ENCODE peak calls at places on chromosome 9, in five cellular contexts. S, L, J, Q and A are unnamed samples.

GRCh38 chr9:27933210-27934062 is 360.2 kb upstream of the C9orf72 start:
- DNase-seq in S (no peak), L (no peak), J (no peak), Q (no peak), A (no peak)

GRCh38 chr9:112348257-112348992 is 15.0 kb upstream of the PTBP3 start:
- DNase-seq in S (peak; percentile 25), L (peak; percentile 41), J (peak; percentile 82), Q (peak; percentile 77), A (peak; percentile 87)

GRCh38 chr9:127131871-127132270 is 9.4 kb upstream of the ANGPTL2 start:
- DNase-seq in S (no peak), L (no peak), J (no peak), Q (peak; percentile 59), A (no peak)

GRCh38 chr9:29208670-29209069 is 1635.4 kb upstream of the C9orf72 start:
- DNase-seq in S (no peak), L (no peak), J (no peak), Q (no peak), A (no peak)

GRCh38 chr9:6619909-6620308 is 25.6 kb downstream of the GLDC start:
- DNase-seq in S (no peak), L (no peak), J (no peak), Q (no peak), A (no peak)

GRCh38 chr9:86200599-86201162 is 58.8 kb downstream of the C9orf153 start:
- DNase-seq in S (no peak), L (no peak), J (no peak), Q (no peak), A (no peak)

GRCh38 chr9:27179245-27179870 is 70.3 kb downstream of the TEK start:
- DNase-seq in S (no peak), L (no peak), J (no peak), Q (peak; percentile 29), A (no peak)

GRCh38 chr9:137217276-137218211 is 4.5 kb downstream of the RNF208 start:
- DNase-seq in S (no peak), L (peak; percentile 48), J (peak; percentile 69), Q (peak; percentile 24), A (no peak)

GRCh38 chr9:22037954-22038690 is 29.0 kb upstream of the CDKN2B start:
- DNase-seq in S (no peak), L (no peak), J (no peak), Q (peak; percentile 62), A (no peak)

GRCh38 chr9:13369426-13369825 is 89.9 kb upstream of the MPDZ start:
- DNase-seq in S (no peak), L (no peak), J (no peak), Q (no peak), A (no peak)

GRCh38 chr9:125756499-125756898 is 9.3 kb downstream of the PBX3 start:
- DNase-seq in S (no peak), L (no peak), J (no peak), Q (no peak), A (no peak)

GRCh38 chr9:76895186-76895585 is 10.7 kb downstream of the PRUNE2 start:
- DNase-seq in S (no peak), L (no peak), J (no peak), Q (peak; percentile 64), A (no peak)

GRCh38 chr9:88266416-88266815 is 121.8 kb upstream of the SPIN1 start:
- DNase-seq in S (no peak), L (no peak), J (no peak), Q (peak; percentile 41), A (no peak)

GRCh38 chr9:134879664-134880483 is 736 bp upstream of the FCN2 start:
- DNase-seq in S (no peak), L (no peak), J (no peak), Q (no peak), A (no peak)

GRCh38 chr9:7354704-7355103 is 444.9 kb downstream of the DMAC1 start:
- DNase-seq in S (no peak), L (no peak), J (no peak), Q (no peak), A (no peak)

GRCh38 chr9:15103321-15103720 is 193.1 kb upstream of the FREM1 start:
- DNase-seq in S (no peak), L (no peak), J (no peak), Q (no peak), A (no peak)

GRCh38 chr9:126956929-126957686 is 42.5 kb downstream of the RALGPS1 start:
- DNase-seq in S (no peak), L (no peak), J (no peak), Q (peak; percentile 71), A (peak; percentile 51)

GRCh38 chr9:137592767-137593166 is 2.5 kb upstream of the ZMYND19 start:
- DNase-seq in S (no peak), L (no peak), J (no peak), Q (no peak), A (no peak)

GRCh38 chr9:136149853-136150252 is 31.2 kb upstream of the TMEM250 start:
- DNase-seq in S (no peak), L (no peak), J (no peak), Q (no peak), A (no peak)

GRCh38 chr9:115369322-115369957 is 251.5 kb upstream of the TNC start:
- DNase-seq in S (no peak), L (no peak), J (no peak), Q (peak; percentile 85), A (peak; percentile 89)

GRCh38 chr9:126613656-126614055 is at the start of gene LMX1B:
- DNase-seq in S (no peak), L (no peak), J (peak; percentile 67), Q (peak; percentile 40), A (no peak)

GRCh38 chr9:81989700-81990099 is 1.1 kb downstream of the SPATA31D1 start:
- DNase-seq in S (no peak), L (no peak), J (no peak), Q (no peak), A (no peak)

GRCh38 chr9:99713838-99714306 is 107.8 kb upstream of the NR4A3 start:
- DNase-seq in S (no peak), L (no peak), J (no peak), Q (no peak), A (no peak)

GRCh38 chr9:20623021-20623747 is 885 bp upstream of the MLLT3 start:
- DNase-seq in S (no peak), L (no peak), J (peak; percentile 33), Q (no peak), A (no peak)

GRCh38 chr9:89496645-89497044 is 1.3 kb downstream of the SEMA4D start:
- DNase-seq in S (no peak), L (peak; percentile 31), J (no peak), Q (no peak), A (no peak)

GRCh38 chr9:23123048-23123632 is 676.5 kb downstream of the DMRTA1 start:
- DNase-seq in S (peak; percentile 23), L (no peak), J (no peak), Q (peak; percentile 53), A (no peak)

GRCh38 chr9:109629615-109630014 is 131.5 kb upstream of the PTPN3 start:
- DNase-seq in S (no peak), L (no peak), J (no peak), Q (no peak), A (no peak)

GRCh38 chr9:91758491-91758981 is 191.5 kb downstream of the ROR2 start:
- DNase-seq in S (peak; percentile 70), L (no peak), J (no peak), Q (peak; percentile 56), A (peak; percentile 89)

GRCh38 chr9:19493174-19493811 is 84.5 kb downstream of the ACER2 start:
- DNase-seq in S (peak; percentile 62), L (no peak), J (peak; percentile 77), Q (peak; percentile 91), A (no peak)

GRCh38 chr9:124228516-124228915 is 29.2 kb upstream of the NEK6 start:
- DNase-seq in S (no peak), L (no peak), J (no peak), Q (no peak), A (no peak)

GRCh38 chr9:137341227-137341626 is 39.2 kb upstream of the NRARP start:
- DNase-seq in S (no peak), L (no peak), J (no peak), Q (no peak), A (no peak)

GRCh38 chr9:127809562-127810377 is 7.1 kb downstream of the FPGS start:
- DNase-seq in S (peak; percentile 29), L (no peak), J (no peak), Q (no peak), A (no peak)

GRCh38 chr9:109815366-109815947 is 35.5 kb downstream of the PALM2AKAP2 start:
- DNase-seq in S (no peak), L (no peak), J (no peak), Q (peak; percentile 41), A (no peak)

GRCh38 chr9:96236854-96237545 is 65.0 kb downstream of the HSD17B3 start:
- DNase-seq in S (no peak), L (no peak), J (no peak), Q (no peak), A (no peak)

GRCh38 chr9:72255546-72255925 is 106.3 kb downstream of the GDA start:
- DNase-seq in S (no peak), L (no peak), J (no peak), Q (no peak), A (no peak)

GRCh38 chr9:133184971-133185370 is 21.3 kb upstream of the GBGT1 start:
- DNase-seq in S (peak; percentile 26), L (no peak), J (no peak), Q (peak; percentile 75), A (no peak)
- TF ChIP-seq CTCF in S (peak; percentile 73), L (peak; percentile 69), J (peak; percentile 54), Q (peak; percentile 80), A (peak; percentile 70)

DNA sequence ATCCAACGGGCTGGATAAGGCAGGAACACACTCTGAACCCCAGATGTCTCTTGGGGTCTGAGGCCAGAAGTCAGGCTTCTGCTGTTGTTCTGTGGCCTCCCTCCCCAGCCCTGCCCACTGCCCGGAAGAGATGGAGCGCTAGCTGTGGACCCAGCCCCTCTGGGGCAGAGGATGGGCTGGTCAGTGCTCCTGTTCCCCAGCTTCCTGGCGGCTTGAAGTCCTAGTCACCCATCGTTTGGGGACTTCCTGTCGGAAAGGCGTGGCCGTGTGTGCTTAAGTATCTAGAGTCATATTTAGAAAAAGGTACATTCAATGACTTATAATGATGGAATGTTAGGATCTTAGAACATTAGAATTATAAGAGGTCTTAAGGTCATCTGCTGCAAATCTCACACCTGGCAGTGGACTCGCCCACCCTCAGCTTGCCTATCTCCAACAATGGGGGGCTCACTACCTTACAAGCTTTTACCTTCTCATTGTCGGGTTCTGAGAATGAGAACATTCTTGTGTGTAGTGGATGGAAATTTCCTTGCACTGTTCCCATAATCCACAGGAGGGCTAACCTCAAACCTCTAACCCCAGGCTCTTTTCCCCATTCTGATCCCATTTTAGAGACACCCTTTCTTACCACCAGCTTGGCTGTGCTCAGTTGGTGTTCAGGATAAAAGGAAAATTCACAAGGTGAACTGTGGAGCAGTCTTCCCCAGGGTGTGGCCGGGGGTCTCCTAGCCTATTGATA is 13.4 kb upstream of the AIF1L start:
- DNase-seq in S (no peak), L (no peak), J (no peak), Q (no peak), A (no peak)
- TF ChIP-seq CTCF in S (no peak), L (no peak), J (no peak), Q (no peak), A (no peak)

GRCh38 chr9:31840702-31841101 is 543.7 kb upstream of the ACO1 start:
- DNase-seq in S (no peak), L (no peak), J (no peak), Q (no peak), A (no peak)

GRCh38 chr9:31837211-31837610 is 547.2 kb upstream of the ACO1 start:
- DNase-seq in S (no peak), L (no peak), J (no peak), Q (no peak), A (no peak)

GRCh38 chr9:31839273-31839672 is 545.2 kb upstream of the ACO1 start:
- DNase-seq in S (no peak), L (no peak), J (no peak), Q (no peak), A (no peak)
- TF ChIP-seq CTCF in S (no peak), L (no peak), J (no peak), Q (no peak), A (no peak)

GRCh38 chr9:116555102-116555501 is 132.0 kb upstream of the TRIM32 start:
- DNase-seq in S (no peak), L (no peak), J (peak; percentile 19), Q (no peak), A (no peak)
- TF ChIP-seq CTCF in S (no peak), L (no peak), J (no peak), Q (no peak), A (no peak)